ENCODE peak calls at places on chromosomes 5 and 9, in four cellular contexts. W is NCI-H187 treated with DMSO at 0.1 percent for 48 hours, F is AG08395, P is NCI-H2081. U is an unnamed sample.
A peak's percentile ranks its signal among the peaks of the same experiment; 100 is the strongest.

GRCh38 chr9:137156567-137157375 is 13.1 kb downstream of the LRRC26 start:
- DNase-seq in W (no peak), F (peak; percentile 80), P (no peak), U (no peak)

GRCh38 chr5:1235379-1235778 is 10.2 kb downstream of the SLC6A18 start:
- DNase-seq in W (no peak), F (no peak), P (no peak), U (no peak)

GRCh38 chr9:108099854-108100253 is 610.3 kb upstream of the KLF4 start:
- DNase-seq in W (no peak), F (no peak), P (no peak), U (no peak)

GRCh38 chr5:134127376-134127861 is 12.9 kb downstream of the TCF7 start:
- DNase-seq in W (no peak), F (peak; percentile 16), P (no peak), U (no peak)

GRCh38 chr9:126674365-126675146 is 60.8 kb downstream of the LMX1B start:
- DNase-seq in W (no peak), F (no peak), P (no peak), U (no peak)

GRCh38 chr5:80216096-80216495 is 39.8 kb downstream of the SERINC5 start:
- DNase-seq in W (no peak), F (no peak), P (no peak), U (no peak)

GRCh38 chr9:92146610-92147009 is 31.4 kb upstream of the SPTLC1 start:
- DNase-seq in W (no peak), F (no peak), P (no peak), U (no peak)

GRCh38 chr5:50595199-50595598 is 71.2 kb upstream of the PARP8 start:
- DNase-seq in W (no peak), F (peak; percentile 54), P (no peak), U (no peak)

GRCh38 chr5:16437974-16438373 is 27.6 kb downstream of the ZNF622 start:
- DNase-seq in W (no peak), F (no peak), P (no peak), U (no peak)

GRCh38 chr9:6234014-6234413 is 18.4 kb downstream of the IL33 start:
- DNase-seq in W (no peak), F (no peak), P (no peak), U (no peak)

GRCh38 chr9:120338340-120338739 is 241.6 kb downstream of the CDK5RAP2 start:
- DNase-seq in W (no peak), F (no peak), P (no peak), U (no peak)

GRCh38 chr5:151574597-151574996 is 16.5 kb downstream of the FAT2 start:
- DNase-seq in W (no peak), F (no peak), P (no peak), U (no peak)

GRCh38 chr5:168434746-168435321 is 51.4 kb upstream of the RARS1 start:
- DNase-seq in W (no peak), F (peak; percentile 69), P (no peak), U (no peak)

U was measured in NCI-H146.